ENCODE peak calls at places on chromosomes 11 and 22, in six cellular contexts. X is activated T-helper 9 cell treated with anti-CD3 and anti-CD28 coated beads, Interleukin-2, amount 50 U/mL, for 16 hours; R is GDM1; B is uterus; U is T-helper 1 cell; A is activated CD4-positive, alpha-beta T cell treated with anti-CD3 and anti-CD28 coated beads, Interleukin-2, amount 50 U/mL, for 48 hours. M is an unnamed sample.

GRCh38 chr11:62555464-62556092 is 9.0 kb upstream of the AHNAK start:
- DNase-seq in X (no peak), R (peak), B (no peak), U (peak), A (peak), M (peak)

GRCh38 chr11:65298655-65299179 is 15.9 kb upstream of the CDC42EP2 start:
- DNase-seq in X (no peak), R (no peak), B (peak), U (no peak), A (no peak), M (peak)

GRCh38 chr11:12075822-12076821 is 34.3 kb upstream of the MICAL2 start:
- DNase-seq in X (no peak), R (no peak), B (peak), U (no peak), A (no peak), M (no peak)

GRCh38 chr11:45974806-45975205 is 52.4 kb downstream of the LARGE2 start:
- DNase-seq in X (no peak), R (no peak), B (no peak), U (no peak), A (no peak), M (no peak)

GRCh38 chr11:75273989-75274391 is 33.4 kb downstream of the TPBGL start:
- DNase-seq in X (no peak), R (no peak), B (no peak), U (no peak), A (no peak), M (no peak)

GRCh38 chr11:128716661-128717210 is 22.9 kb downstream of the FLI1 start:
- DNase-seq in X (no peak), R (no peak), B (no peak), U (peak), A (peak), M (no peak)

GRCh38 chr22:23080542-23081290 is 10.4 kb downstream of the GNAZ start:
- DNase-seq in X (no peak), R (no peak), B (no peak), U (no peak), A (no peak), M (no peak)

GRCh38 chr11:61075891-61076290 is 26.4 kb upstream of the CD5 start:
- DNase-seq in X (no peak), R (no peak), B (no peak), U (peak), A (no peak), M (no peak)

GRCh38 chr11:127106142-127106541 is 105.6 kb upstream of the KIRREL3 start:
- DNase-seq in X (no peak), R (no peak), B (no peak), U (no peak), A (no peak), M (no peak)

GRCh38 chr11:46210133-46210636 is 67.3 kb upstream of the CREB3L1 start:
- DNase-seq in X (no peak), R (no peak), B (no peak), U (peak), A (no peak), M (no peak)

M was measured in left ventricle myocardium inferior.